ENCODE peak calls at places on chromosomes 4 and X, in five cellular contexts. E is cardiac fibroblast, B is cardiac muscle cell, N is IMR-90, M is Panc1. T is an unnamed sample.

GRCh38 chr4:163672751-163673150 is 178.3 kb downstream of the TMA16 start:
- DNase-seq in M (no peak), E (no peak), B (no peak), N (no peak), T (no peak)

GRCh38 chrX:47097018-47097417 is 18.8 kb downstream of the RGN start:
- DNase-seq in B (no peak), E (no peak), M (no peak), N (no peak), T (no peak)

GRCh38 chr4:116073051-116073450 is 959.6 kb upstream of the NDST4 start:
- DNase-seq in M (no peak), E (no peak), N (no peak), B (no peak), T (no peak)

GRCh38 chr4:119835511-119835910 is 206.9 kb upstream of the PDE5A start:
- DNase-seq in B (no peak), E (peak; percentile 8), M (no peak), N (peak; percentile 47), T (peak; percentile 46)

GRCh38 chr4:183182873-183183725 is 84.0 kb downstream of the WWC2 start:
- DNase-seq in N (peak; percentile 91), M (no peak), B (peak; percentile 33), E (peak; percentile 90), T (peak; percentile 82)

GRCh38 chrX:74784629-74785028 is 140.6 kb downstream of the NEXMIF start:
- DNase-seq in N (no peak), E (no peak), M (no peak), B (no peak), T (no peak)

GRCh38 chrX:69093960-69094935 is 71.0 kb downstream of the PJA1 start:
- DNase-seq in B (peak; percentile 78), M (peak; percentile 10), E (peak; percentile 72), N (peak; percentile 60), T (peak; percentile 63)

GRCh38 chr4:6641164-6641970 is 882 bp downstream of the MRFAP1 start:
- DNase-seq in M (no peak), E (peak; percentile 45), B (peak; percentile 35), N (peak; percentile 42), T (peak; percentile 51)

GRCh38 chr4:182562350-182562749 is 319.1 kb downstream of the TENM3 start:
- DNase-seq in B (no peak), M (no peak), N (no peak), E (no peak), T (no peak)

GRCh38 chr4:53057679-53058078 is 195.6 kb downstream of the RASL11B start:
- DNase-seq in M (no peak), N (no peak), B (no peak), E (no peak), T (no peak)

GRCh38 chrX:12920990-12921389 is 14.6 kb downstream of the TLR8 start:
- DNase-seq in B (no peak), E (no peak), M (no peak), N (no peak), T (no peak)

GRCh38 chr4:128455480-128455879 is 167.9 kb upstream of the PGRMC2 start:
- DNase-seq in N (no peak), M (no peak), B (no peak), E (no peak), T (no peak)

GRCh38 chr4:181007751-181008150 is 1235.5 kb upstream of the TENM3 start:
- DNase-seq in M (no peak), B (no peak), E (no peak), N (no peak), T (peak; percentile 42)

GRCh38 chr4:182680196-182680771 is 236.9 kb downstream of the DCTD start:
- DNase-seq in N (no peak), B (peak; percentile 38), M (no peak), E (no peak), T (no peak)

GRCh38 chrX:54178100-54178940 is 4.7 kb downstream of the FAM120C start:
- DNase-seq in E (peak; percentile 80), B (no peak), N (peak; percentile 82), M (no peak), T (peak; percentile 80)

GRCh38 chrX:130028196-130028595 is 45.8 kb downstream of the BCORL1 start:
- DNase-seq in B (peak; percentile 29), E (peak; percentile 56), M (peak; percentile 13), N (peak; percentile 39), T (peak; percentile 61)

GRCh38 chr4:83217721-83218522 is 66.7 kb downstream of the COQ2 start:
- DNase-seq in N (no peak), B (no peak), M (no peak), E (no peak), T (no peak)

GRCh38 chrX:118593407-118593806 is 97.8 kb downstream of the DOCK11 start:
- DNase-seq in B (no peak), E (no peak), N (no peak), M (no peak), T (no peak)

GRCh38 chr4:77493120-77493767 is 112.4 kb upstream of the CXCL13 start:
- DNase-seq in M (no peak), N (no peak), E (no peak), B (no peak), T (no peak)

GRCh38 chrX:49190783-49191032 is 4.5 kb upstream of the PRICKLE3 start:
- DNase-seq in E (no peak), M (no peak), N (no peak), B (no peak), T (no peak)

GRCh38 chr4:186201535-186202230 is 10.3 kb downstream of the CYP4V2 start:
- DNase-seq in B (peak; percentile 57), E (peak; percentile 51), M (peak; percentile 39), N (peak; percentile 40), T (peak; percentile 27)

GRCh38 chr4:127781303-127782024 is 658 bp upstream of the HSPA4L start:
- DNase-seq in M (no peak), B (peak; percentile 5), N (peak; percentile 15), E (peak; percentile 63), T (peak; percentile 32)

GRCh38 chr4:5365071-5366008 is 314.1 kb downstream of the STK32B start:
- DNase-seq in E (peak; percentile 30), M (peak; percentile 93), N (peak; percentile 97), B (no peak), T (peak; percentile 59)

GRCh38 chr4:139785356-139785755 is 119.7 kb downstream of the MGST2 start:
- DNase-seq in N (no peak), E (no peak), B (no peak), M (no peak), T (no peak)

GRCh38 chrX:23919706-23920320 is 12.0 kb downstream of the CXorf58 start:
- DNase-seq in B (no peak), N (no peak), M (no peak), E (peak; percentile 50), T (peak; percentile 33)

GRCh38 chr4:102868153-102868781 is 525 bp upstream of the CISD2 start:
- DNase-seq in M (no peak), E (no peak), B (no peak), N (no peak), T (no peak)

GRCh38 chr4:106160560-106160959 is 155.4 kb downstream of the TBCK start:
- DNase-seq in M (no peak), N (peak; percentile 0), E (peak; percentile 6), B (no peak), T (no peak)

GRCh38 chr4:158863296-158863695 is 94.5 kb downstream of the FNIP2 start:
- DNase-seq in N (no peak), B (no peak), M (no peak), E (no peak), T (no peak)
- H3K4me3 ChIP-seq in N (no peak overlapping the region), B (no peak overlapping the region), M (no peak overlapping the region), E (no peak overlapping the region), T (no peak overlapping the region)

GRCh38 chr4:134216436-134216835 is 14.8 kb upstream of the PABPC4L start:
- DNase-seq in B (no peak), N (peak; percentile 20), E (peak; percentile 23), M (no peak), T (no peak)

GRCh38 chr4:134215636-134216340 is 14.2 kb upstream of the PABPC4L start:
- DNase-seq in N (peak; percentile 0), M (no peak), E (peak; percentile 5), B (no peak), T (no peak)

DNA sequence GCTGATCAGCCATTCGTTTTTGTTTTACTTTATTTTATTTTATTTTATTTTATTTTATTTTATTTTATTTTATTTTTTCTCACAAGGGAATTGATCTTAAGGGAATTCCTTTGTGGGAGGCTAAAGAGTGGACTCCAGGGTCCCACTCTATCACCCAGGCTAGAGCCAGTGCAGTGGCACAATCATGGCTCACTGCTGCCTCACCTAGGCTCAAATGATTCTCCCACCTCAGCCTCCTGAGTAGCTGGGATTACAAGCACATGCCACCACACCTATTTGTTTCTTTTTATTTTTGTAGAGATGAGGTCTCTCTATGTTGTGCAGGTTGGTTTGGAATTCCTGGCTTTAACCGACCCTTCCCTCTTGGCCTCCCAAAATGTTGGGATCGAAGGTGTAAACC is 17.5 kb upstream of the PABPC4L start:
- DNase-seq in E (no peak), N (no peak), M (no peak), B (no peak), T (no peak)
- TF ChIP-seq CTCF in E (no peak), N (no peak), M (no peak), B (no peak), T (no peak)

GRCh38 chr4:153223418-153223792 is 19.2 kb downstream of the TRIM2 start:
- DNase-seq in M (no peak), B (peak; percentile 70), E (no peak), N (no peak), T (no peak)

GRCh38 chr4:153220709-153221367 is 16.6 kb downstream of the TRIM2 start:
- DNase-seq in E (peak; percentile 54), B (no peak), N (peak; percentile 64), M (no peak), T (no peak)

GRCh38 chr4:153222790-153223417 is 18.7 kb downstream of the TRIM2 start:
- DNase-seq in B (peak; percentile 72), M (no peak), E (peak; percentile 50), N (peak; percentile 41), T (peak; percentile 31)

GRCh38 chr4:153222162-153222789 is 18.0 kb downstream of the TRIM2 start:
- DNase-seq in N (peak; percentile 87), E (peak; percentile 80), B (peak; percentile 76), M (no peak), T (peak; percentile 87)

GRCh38 chr4:153221783-153222161 is 17.5 kb downstream of the TRIM2 start:
- DNase-seq in E (no peak), M (no peak), N (no peak), B (no peak), T (no peak)
- H3K4me3 ChIP-seq in E (peak overlapping the region; percentile 67), M (no peak overlapping the region), N (peak overlapping the region; percentile 39), B (peak overlapping the region; percentile 49), T (peak overlapping the region; percentile 68)

DNA sequence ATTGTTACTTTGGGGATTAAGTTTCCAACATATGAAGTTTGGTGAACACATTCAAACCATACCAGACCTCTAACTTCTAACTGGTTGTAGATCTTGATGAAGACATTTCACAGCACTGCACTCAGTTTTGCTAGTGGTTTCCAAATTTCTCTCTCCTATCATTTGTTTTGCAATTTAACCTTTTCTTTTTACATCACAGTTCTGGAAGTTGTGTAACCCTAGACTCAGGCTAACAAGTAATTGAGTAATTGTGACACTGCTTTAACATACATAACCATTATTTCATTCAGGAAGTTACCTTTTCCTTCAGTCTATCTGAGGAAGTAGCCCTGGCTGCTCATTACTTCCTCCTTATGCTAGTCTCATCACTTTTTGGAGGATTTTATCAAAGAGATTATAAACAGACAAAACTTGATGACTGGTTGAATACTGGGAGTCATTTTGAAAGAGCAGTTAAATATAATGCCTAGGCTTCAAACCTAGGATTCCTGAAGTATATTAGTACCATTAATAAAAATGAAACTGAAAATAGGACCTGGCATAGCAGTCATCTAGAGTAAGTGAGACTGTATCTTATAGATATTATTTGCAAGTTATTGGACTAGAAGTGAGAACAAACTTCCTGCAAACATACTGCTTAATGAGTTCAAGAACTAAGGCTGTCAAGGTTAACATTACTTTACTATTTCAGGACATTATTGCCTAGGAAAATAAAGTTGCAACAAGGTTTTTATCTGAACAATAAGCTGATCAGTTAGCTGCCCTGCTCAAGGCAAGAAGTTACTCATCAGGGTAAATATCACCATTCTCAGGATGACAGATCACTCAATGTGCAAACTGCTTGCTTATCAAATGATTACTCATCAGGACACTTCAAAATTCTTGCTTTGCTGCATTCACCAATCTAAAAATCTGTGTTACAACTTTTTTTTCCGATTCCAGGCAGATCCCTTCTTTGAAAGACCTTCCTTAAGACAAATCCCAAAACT is 25.6 kb upstream of the TEX13C start:
- DNase-seq in N (no peak), B (no peak), M (no peak), E (no peak), T (no peak)
- TF ChIP-seq CTCF in N (no peak), B (no peak), M (no peak), E (no peak), T (no peak)

T was measured in fibroblast of mammary gland.